ENCODE peak calls at places on chromosome 12, in ten cellular contexts. E, C, P, Y, S, N, L, K, D and X are unnamed samples.

GRCh38 chr12:55720894-55721444 is 776 bp downstream of the RDH5 start:
- DNase-seq in E (peak), N (peak), D (peak), K (peak), L (peak), P (peak), C (peak), S (peak), Y (peak), X (peak)

GRCh38 chr12:19451196-19451595 is 11.9 kb downstream of the AEBP2 start:
- DNase-seq in P (peak), K (no peak), S (no peak), E (no peak), N (no peak), C (no peak), Y (no peak), D (no peak), L (no peak), X (no peak)

GRCh38 chr12:99809921-99810320 is 162.4 kb downstream of the GARIN6 start:
- DNase-seq in P (no peak), E (no peak), Y (no peak), L (no peak), K (no peak), S (no peak), D (no peak), N (no peak), C (no peak), X (no peak)

GRCh38 chr12:12011880-12012260 is 58.9 kb upstream of the BCL2L14 start:
- DNase-seq in S (no peak), L (no peak), D (no peak), N (no peak), K (no peak), C (no peak), E (no peak), P (no peak), Y (no peak), X (no peak)

GRCh38 chr12:131281016-131281415 is 327.3 kb downstream of the ADGRD1 start:
- DNase-seq in L (no peak), N (no peak), Y (no peak), E (peak), D (no peak), C (no peak), P (no peak), S (no peak), K (peak), X (no peak)

GRCh38 chr12:29149691-29150382 is 759 bp downstream of the FAR2 start:
- DNase-seq in D (peak), C (no peak), L (no peak), Y (no peak), N (no peak), K (peak), P (no peak), E (peak), S (no peak), X (no peak)

GRCh38 chr12:93802293-93802692 is 125.1 kb downstream of the CRADD start:
- DNase-seq in N (no peak), C (no peak), P (no peak), E (no peak), S (no peak), L (no peak), K (no peak), D (no peak), Y (no peak), X (no peak)

GRCh38 chr12:1435456-1435855 is 158.9 kb downstream of the FBXL14 start:
- DNase-seq in P (peak), C (no peak), D (no peak), L (no peak), S (peak), E (no peak), Y (no peak), N (no peak), K (no peak), X (peak)

GRCh38 chr12:108854055-108854452 is 3.3 kb downstream of the SSH1 start:
- DNase-seq in K (peak), D (peak), E (no peak), Y (no peak), C (peak), P (peak), S (peak), N (no peak), L (no peak), X (peak)

GRCh38 chr12:67593871-67594330 is 54.6 kb upstream of the DYRK2 start:
- DNase-seq in S (no peak), L (no peak), N (no peak), P (no peak), Y (no peak), D (no peak), K (no peak), C (no peak), E (no peak), X (no peak)

GRCh38 chr12:93502802-93503623 is 35.7 kb downstream of the MRPL42 start:
- DNase-seq in P (peak), E (no peak), D (peak), C (no peak), Y (no peak), K (peak), L (peak), N (peak), S (peak), X (peak)

GRCh38 chr12:26523708-26524150 is 309.3 kb downstream of the ITPR2 start:
- DNase-seq in K (peak), P (peak), S (peak), C (peak), Y (peak), N (peak), E (peak), L (no peak), D (peak), X (peak)

GRCh38 chr12:132178801-132179401 is 34.6 kb downstream of the NOC4L start:
- DNase-seq in C (no peak), N (no peak), D (no peak), E (peak), L (no peak), P (no peak), K (no peak), Y (no peak), S (no peak), X (no peak)

GRCh38 chr12:56477521-56478225 is 9.3 kb downstream of the SPRYD4 start:
- DNase-seq in C (no peak), Y (no peak), D (no peak), E (no peak), L (no peak), S (no peak), N (no peak), K (no peak), P (no peak), X (no peak)

GRCh38 chr12:128388461-128388921 is 121.5 kb downstream of the TMEM132C start:
- DNase-seq in N (no peak), P (no peak), C (no peak), D (no peak), L (no peak), K (no peak), E (no peak), Y (no peak), S (no peak), X (no peak)

GRCh38 chr12:106980944-106981343 is 6.0 kb downstream of the MTERF2 start:
- DNase-seq in N (no peak), L (no peak), E (no peak), S (no peak), K (no peak), D (no peak), Y (no peak), P (peak), C (no peak), X (no peak)

GRCh38 chr12:86917121-86917520 is 660.9 kb upstream of the MGAT4C start:
- DNase-seq in C (no peak), Y (no peak), S (no peak), E (no peak), K (no peak), D (no peak), L (no peak), N (no peak), P (no peak), X (no peak)

DNA sequence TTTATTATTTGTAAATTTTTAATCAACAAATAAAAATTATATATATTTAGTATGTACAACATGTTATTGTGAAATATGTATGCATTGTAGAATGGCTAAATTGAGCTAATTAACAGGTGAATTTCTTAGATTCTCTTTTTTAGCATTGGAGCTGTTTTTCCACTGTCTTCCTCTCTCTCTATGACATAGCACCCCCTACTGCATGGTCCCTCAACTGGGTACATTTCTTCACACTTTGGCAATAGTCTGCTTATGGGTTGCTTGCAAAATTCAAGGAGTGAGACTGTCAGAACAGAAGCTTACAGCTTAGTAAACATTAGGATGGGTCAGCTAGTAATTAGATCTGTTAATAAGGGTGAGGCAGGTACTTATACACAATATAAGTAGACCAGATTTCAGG is 658.5 kb upstream of the MGAT4C start:
- DNase-seq in S (peak), E (no peak), Y (no peak), N (no peak), C (peak), L (peak), K (no peak), P (peak), D (peak), X (no peak)
- TF ChIP-seq CTCF in S (peak), E (no peak), Y (no peak), N (no peak), C (peak), L (peak), K (no peak), P (peak), D (peak), X (peak)

GRCh38 chr12:13566286-13566685 is 369.8 kb downstream of the EMP1 start:
- DNase-seq in N (no peak), S (peak), P (peak), L (no peak), K (no peak), C (no peak), D (no peak), Y (no peak), E (no peak), X (no peak)

GRCh38 chr12:13573698-13574321 is 377.3 kb downstream of the EMP1 start:
- DNase-seq in S (peak), E (no peak), D (peak), N (no peak), Y (no peak), C (no peak), P (peak), L (no peak), K (no peak), X (peak)

GRCh38 chr12:13571035-13571434 is 374.5 kb downstream of the EMP1 start:
- DNase-seq in Y (no peak), L (no peak), K (no peak), N (no peak), C (no peak), S (no peak), P (no peak), E (no peak), D (peak), X (no peak)

GRCh38 chr12:13564266-13564810 is 367.8 kb downstream of the EMP1 start:
- DNase-seq in Y (no peak), S (no peak), D (no peak), E (no peak), K (no peak), P (no peak), C (no peak), N (no peak), L (no peak), X (no peak)

DNA sequence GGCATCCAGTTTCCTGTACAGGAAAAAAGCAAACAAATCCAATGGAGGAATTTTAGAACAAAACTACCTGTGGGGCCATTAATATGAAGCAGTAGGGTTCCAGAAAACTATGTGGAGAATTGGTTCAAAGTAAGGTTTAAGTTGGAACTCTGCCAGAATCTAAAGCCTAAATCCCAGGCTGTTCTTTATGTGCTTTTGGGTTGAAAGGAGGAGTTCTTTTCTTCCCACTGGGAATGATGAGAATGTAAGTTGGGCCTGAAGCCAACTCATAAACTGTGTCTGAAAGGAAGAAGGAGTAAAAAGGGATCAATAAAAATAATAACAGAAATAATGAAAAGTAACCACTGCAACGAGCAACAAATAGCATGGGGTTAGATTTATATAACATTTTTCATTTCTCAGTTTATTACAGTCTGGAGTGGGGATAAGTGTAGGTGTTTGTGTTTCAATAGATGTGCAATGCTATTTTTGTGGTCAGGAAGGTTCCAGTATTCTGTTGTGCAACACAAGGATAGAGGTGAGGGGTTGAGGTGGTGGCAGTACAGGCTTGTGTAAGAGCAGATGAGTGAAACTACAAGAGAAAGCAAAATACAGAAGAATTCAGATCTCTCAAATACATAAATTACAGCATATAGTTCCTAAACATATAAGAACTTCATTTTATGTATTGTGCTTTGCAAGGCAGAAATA is 373.6 kb downstream of the EMP1 start:
- DNase-seq in D (peak), P (peak), S (peak), K (no peak), N (no peak), Y (no peak), L (no peak), C (no peak), E (no peak), X (peak)
- TF ChIP-seq CTCF in D (no peak), P (no peak), S (no peak), K (no peak), N (no peak), Y (no peak), L (no peak), C (no peak), E (no peak), X (no peak)

GRCh38 chr12:123546281-123546680 is 12.8 kb upstream of the RILPL1 start:
- DNase-seq in N (no peak), L (no peak), S (no peak), P (peak), D (no peak), C (no peak), E (no peak), Y (no peak), K (no peak), X (peak)

GRCh38 chr12:123543541-123543940 is 10.0 kb upstream of the RILPL1 start:
- DNase-seq in C (no peak), E (no peak), S (no peak), L (no peak), D (no peak), N (no peak), K (no peak), P (no peak), Y (no peak), X (no peak)

GRCh38 chr12:123540899-123541662 is 7.6 kb upstream of the RILPL1 start:
- DNase-seq in P (no peak), L (no peak), C (no peak), E (no peak), K (no peak), N (no peak), Y (no peak), D (no peak), S (no peak), X (no peak)
- TF ChIP-seq CTCF in P (peak), L (no peak), C (no peak), E (no peak), K (no peak), N (no peak), Y (no peak), D (no peak), S (no peak), X (no peak)

GRCh38 chr12:76084277-76085158 is at the start of gene NAP1L1:
- DNase-seq in K (peak), D (peak), C (peak), S (peak), E (peak), L (peak), P (peak), Y (peak), N (peak), X (peak)
- TF ChIP-seq CTCF in K (no peak), D (no peak), C (no peak), S (no peak), E (no peak), L (no peak), P (no peak), Y (no peak), N (no peak), X (no peak)

GRCh38 chr12:105840384-105840783 is 298.4 kb downstream of the NUAK1 start:
- DNase-seq in L (no peak), C (no peak), E (no peak), S (no peak), N (no peak), D (no peak), K (no peak), Y (no peak), P (no peak), X (no peak)
- TF ChIP-seq CTCF in L (no peak), C (no peak), E (no peak), S (no peak), N (no peak), D (no peak), K (no peak), Y (no peak), P (no peak), X (no peak)

GRCh38 chr12:98373982-98374381 is 141.4 kb upstream of the TMPO start:
- DNase-seq in Y (no peak), S (peak), E (no peak), P (peak), L (no peak), K (no peak), N (no peak), D (no peak), C (no peak), X (no peak)
- TF ChIP-seq CTCF in Y (no peak), S (peak), E (no peak), P (peak), L (peak), K (no peak), N (no peak), D (peak), C (peak), X (peak)

DNA sequence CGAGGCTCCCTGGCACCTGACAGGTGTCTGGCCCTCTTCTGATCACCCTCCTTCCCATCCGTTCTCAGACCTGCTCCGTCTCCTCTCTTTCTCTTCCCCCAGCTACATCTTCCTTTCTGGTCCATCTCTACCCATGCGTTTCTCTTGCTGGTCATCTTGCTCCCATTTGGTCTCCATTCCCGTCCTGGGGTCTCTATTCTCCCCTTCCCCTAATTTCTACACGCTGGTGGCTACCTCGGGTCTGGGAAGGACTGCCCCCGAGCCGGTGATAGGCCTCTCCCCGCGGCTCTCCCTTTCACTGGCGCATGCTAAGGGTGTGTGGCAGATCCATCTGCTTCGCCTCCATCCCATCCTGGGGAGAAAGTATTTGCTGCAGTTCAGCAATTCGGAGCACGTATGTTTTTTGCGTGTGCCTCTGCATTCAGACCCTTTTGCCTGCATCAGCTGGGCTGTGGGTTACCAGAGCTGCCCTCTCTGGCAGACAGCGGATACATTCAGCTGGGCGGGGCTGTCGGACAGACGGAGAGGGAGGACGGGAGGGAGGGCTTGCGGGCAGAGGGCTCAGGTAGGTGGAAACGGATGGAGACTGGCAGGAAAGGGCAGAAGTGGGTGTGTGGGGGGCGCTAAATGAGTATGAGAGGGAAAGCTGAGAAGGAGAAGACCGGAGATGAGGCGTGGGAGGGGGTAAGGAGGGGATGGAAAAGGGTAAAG is 775 bp downstream of the CLSTN3 start:
- DNase-seq in D (peak), L (peak), E (peak), Y (peak), N (peak), C (no peak), P (peak), S (peak), K (peak), X (no peak)
- TF ChIP-seq CTCF in D (no peak), L (no peak), E (no peak), Y (no peak), N (no peak), C (peak), P (peak), S (no peak), K (no peak), X (no peak)

DNA sequence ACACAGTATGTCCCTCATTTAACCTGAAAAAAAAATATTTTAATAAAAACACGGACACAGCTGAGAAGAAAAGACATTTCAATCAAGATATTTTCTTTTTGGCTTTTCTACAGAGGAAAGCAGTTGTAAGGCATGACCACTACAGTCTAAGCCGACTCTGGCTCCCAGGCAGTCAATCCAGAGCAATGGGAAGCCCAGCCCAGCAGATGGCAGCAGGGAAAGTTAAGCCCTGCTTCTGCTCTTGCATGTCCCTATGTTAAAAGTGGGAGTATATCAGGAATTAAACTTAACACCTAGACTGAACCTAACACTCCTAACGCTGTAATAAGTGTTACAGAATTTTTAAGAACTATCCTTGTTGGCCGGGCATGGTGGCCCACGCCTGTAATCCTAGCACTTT is 19.5 kb upstream of the HAL start:
- DNase-seq in S (peak), P (peak), E (no peak), C (no peak), N (peak), D (peak), K (no peak), L (peak), Y (no peak), X (no peak)
- TF ChIP-seq CTCF in S (peak), P (peak), E (no peak), C (peak), N (no peak), D (peak), K (peak), L (no peak), Y (peak), X (peak)

GRCh38 chr12:95004610-95005009 is 1.1 kb upstream of the NDUFA12 start:
- DNase-seq in K (no peak), N (no peak), S (peak), P (peak), E (no peak), L (no peak), Y (no peak), D (no peak), C (no peak), X (peak)
- TF ChIP-seq CTCF in K (no peak), N (no peak), S (no peak), P (no peak), E (no peak), L (no peak), Y (no peak), D (no peak), C (no peak), X (no peak)